ENCODE peak calls at places on chromosome 1, in ten cellular contexts. One of them, this sample, is unnamed.

GRCh38 chr1:55700359-55701130 is 485.4 kb upstream of the USP24 start:
- DNase-seq in fibroblast of mammary gland: peak
- DNase-seq in Calu3: no peak
- DNase-seq in heart right ventricle: no peak
- DNase-seq in posterior vena cava: no peak
- DNase-seq in HL-60: no peak
- DNase-seq in kidney glomerular epithelial cell: no peak
- DNase-seq in WTC11: no peak
- DNase-seq in NCI-H1048: no peak
- DNase-seq in stimulated activated CD4-positive, alpha-beta T cell treated with anti-CD3 and anti-CD28 coated beads, Interleukin-15, amount 100 ng/mL, for 1 hour: no peak
- DNase-seq in this sample: no peak

GRCh38 chr1:57796609-57797008 is 372.7 kb upstream of the DAB1 start:
- DNase-seq in fibroblast of mammary gland: peak
- DNase-seq in Calu3: peak
- DNase-seq in heart right ventricle: no peak
- DNase-seq in posterior vena cava: no peak
- DNase-seq in HL-60: no peak
- DNase-seq in kidney glomerular epithelial cell: peak
- DNase-seq in WTC11: no peak
- DNase-seq in NCI-H1048: no peak
- DNase-seq in stimulated activated CD4-positive, alpha-beta T cell treated with anti-CD3 and anti-CD28 coated beads, Interleukin-15, amount 100 ng/mL, for 1 hour: no peak
- DNase-seq in this sample: no peak

GRCh38 chr1:20685099-20685662 is 24.0 kb upstream of the DDOST start:
- DNase-seq in fibroblast of mammary gland: no peak
- DNase-seq in Calu3: no peak
- DNase-seq in heart right ventricle: peak
- DNase-seq in posterior vena cava: no peak
- DNase-seq in HL-60: no peak
- DNase-seq in kidney glomerular epithelial cell: no peak
- DNase-seq in WTC11: no peak
- DNase-seq in NCI-H1048: no peak
- DNase-seq in stimulated activated CD4-positive, alpha-beta T cell treated with anti-CD3 and anti-CD28 coated beads, Interleukin-15, amount 100 ng/mL, for 1 hour: no peak
- DNase-seq in this sample: no peak

GRCh38 chr1:57722285-57722978 is 298.6 kb upstream of the DAB1 start:
- DNase-seq in fibroblast of mammary gland: no peak
- DNase-seq in Calu3: no peak
- DNase-seq in heart right ventricle: no peak
- DNase-seq in posterior vena cava: no peak
- DNase-seq in HL-60: no peak
- DNase-seq in kidney glomerular epithelial cell: no peak
- DNase-seq in WTC11: no peak
- DNase-seq in NCI-H1048: no peak
- DNase-seq in stimulated activated CD4-positive, alpha-beta T cell treated with anti-CD3 and anti-CD28 coated beads, Interleukin-15, amount 100 ng/mL, for 1 hour: no peak
- DNase-seq in this sample: no peak

GRCh38 chr1:59743324-59744108 is 71.2 kb upstream of the HOOK1 start:
- DNase-seq in fibroblast of mammary gland: no peak
- DNase-seq in Calu3: no peak
- DNase-seq in heart right ventricle: no peak
- DNase-seq in posterior vena cava: no peak
- DNase-seq in HL-60: peak
- DNase-seq in kidney glomerular epithelial cell: no peak
- DNase-seq in WTC11: no peak
- DNase-seq in NCI-H1048: no peak
- DNase-seq in stimulated activated CD4-positive, alpha-beta T cell treated with anti-CD3 and anti-CD28 coated beads, Interleukin-15, amount 100 ng/mL, for 1 hour: no peak
- DNase-seq in this sample: no peak

GRCh38 chr1:6491480-6491962 is at the start of gene PLEKHG5:
- DNase-seq in fibroblast of mammary gland: peak
- DNase-seq in Calu3: no peak
- DNase-seq in heart right ventricle: peak
- DNase-seq in posterior vena cava: no peak
- DNase-seq in HL-60: no peak
- DNase-seq in kidney glomerular epithelial cell: peak
- DNase-seq in WTC11: no peak
- DNase-seq in NCI-H1048: no peak
- DNase-seq in stimulated activated CD4-positive, alpha-beta T cell treated with anti-CD3 and anti-CD28 coated beads, Interleukin-15, amount 100 ng/mL, for 1 hour: no peak
- DNase-seq in this sample: peak

GRCh38 chr1:233005703-233006102 is 55.3 kb downstream of the NTPCR start:
- DNase-seq in fibroblast of mammary gland: peak
- DNase-seq in Calu3: no peak
- DNase-seq in heart right ventricle: no peak
- DNase-seq in posterior vena cava: no peak
- DNase-seq in HL-60: no peak
- DNase-seq in kidney glomerular epithelial cell: peak
- DNase-seq in WTC11: no peak
- DNase-seq in NCI-H1048: no peak
- DNase-seq in stimulated activated CD4-positive, alpha-beta T cell treated with anti-CD3 and anti-CD28 coated beads, Interleukin-15, amount 100 ng/mL, for 1 hour: no peak
- DNase-seq in this sample: peak

GRCh38 chr1:186620951-186621350 is 59.3 kb downstream of the PTGS2 start:
- DNase-seq in fibroblast of mammary gland: peak
- DNase-seq in Calu3: no peak
- DNase-seq in heart right ventricle: no peak
- DNase-seq in posterior vena cava: no peak
- DNase-seq in HL-60: peak
- DNase-seq in kidney glomerular epithelial cell: peak
- DNase-seq in WTC11: no peak
- DNase-seq in NCI-H1048: no peak
- DNase-seq in stimulated activated CD4-positive, alpha-beta T cell treated with anti-CD3 and anti-CD28 coated beads, Interleukin-15, amount 100 ng/mL, for 1 hour: no peak
- DNase-seq in this sample: peak

This sample was measured in amniotic stem cell.